ENCODE peak calls at places on chromosomes 12 and 14, in four cellular contexts. P, N, H and M are unnamed samples.

GRCh38 chr12:26271889-26272492 is 76.6 kb downstream of the SSPN start:
- DNase-seq in P (peak), N (no peak), H (no peak), M (no peak)

GRCh38 chr12:15763336-15763735 is 25.9 kb downstream of the EPS8 start:
- DNase-seq in P (no peak), N (no peak), H (no peak), M (no peak)

GRCh38 chr12:19025582-19025981 is 104.0 kb upstream of the PLEKHA5 start:
- DNase-seq in P (no peak), N (no peak), H (no peak), M (no peak)

GRCh38 chr12:46888568-46888967 is 62.8 kb upstream of the SLC38A4 start:
- DNase-seq in P (no peak), N (no peak), H (no peak), M (no peak)

GRCh38 chr12:131413006-131413405 is 297.9 kb upstream of the SFSWAP start:
- DNase-seq in P (no peak), N (no peak), H (no peak), M (no peak)

GRCh38 chr12:25328082-25328712 is 77.5 kb upstream of the KRAS start:
- DNase-seq in P (no peak), N (peak), H (no peak), M (peak)

GRCh38 chr12:16939871-16940306 is 333.9 kb upstream of the LMO3 start:
- DNase-seq in P (peak), N (peak), H (peak), M (peak)

GRCh38 chr14:104186575-104186974 is 48.2 kb downstream of the KIF26A start:
- DNase-seq in P (no peak), N (no peak), H (no peak), M (no peak)

GRCh38 chr14:93059917-93060545 is 55.7 kb downstream of the ITPK1 start:
- DNase-seq in P (no peak), N (no peak), H (no peak), M (no peak)

GRCh38 chr14:47863441-47863840 is 188.0 kb upstream of the MDGA2 start:
- DNase-seq in P (no peak), N (no peak), H (no peak), M (no peak)

GRCh38 chr12:110468212-110469048 is at the start of the genes FAM216A and GPN3:
- DNase-seq in P (peak), N (peak), H (peak), M (peak)

GRCh38 chr14:67623114-67623513 is 3.4 kb downstream of the ARG2 start:
- DNase-seq in P (no peak), N (peak), H (no peak), M (no peak)

GRCh38 chr14:67619446-67620216 is at the start of gene ARG2:
- DNase-seq in P (peak), N (peak), H (peak), M (peak)

GRCh38 chr14:67620217-67620789 is 583 bp downstream of the ARG2 start:
- DNase-seq in P (no peak), N (no peak), H (peak), M (peak)

GRCh38 chr14:67622675-67623074 is 3.0 kb downstream of the ARG2 start:
- DNase-seq in P (no peak), N (peak), H (no peak), M (peak)

DNA sequence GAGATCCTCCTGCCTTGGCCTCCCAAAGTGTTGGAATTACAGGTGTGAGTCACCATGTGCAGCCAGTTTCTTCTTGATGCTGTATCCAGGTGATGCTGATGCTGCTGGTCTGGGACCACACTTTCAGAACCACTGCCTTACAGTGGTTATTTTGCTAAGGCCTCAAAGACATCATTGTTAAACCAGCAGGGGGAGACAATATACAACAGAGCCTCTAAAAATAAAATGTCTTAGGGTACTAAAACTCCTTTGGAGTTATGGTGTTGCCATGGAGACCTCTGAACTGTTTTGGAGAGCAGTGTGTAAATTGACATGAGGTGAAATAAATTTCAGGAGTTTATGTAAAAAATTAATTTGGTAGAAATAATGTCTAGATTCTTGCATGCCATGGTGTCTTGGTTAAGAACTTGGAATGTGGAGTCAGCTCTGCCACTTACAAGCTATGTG is 1.1 kb upstream of the ARG2 start:
- DNase-seq in P (no peak), N (peak), H (no peak), M (peak)
- TF ChIP-seq SUZ12 in P (no peak), N (no peak), H (no peak), M (no peak)

GRCh38 chr12:82608706-82609105 is 78.0 kb upstream of the TMTC2 start:
- DNase-seq in P (no peak), N (no peak), H (no peak), M (no peak)
- TF ChIP-seq SP1 in P (no peak), N (no peak), H (no peak), M (no peak)

DNA sequence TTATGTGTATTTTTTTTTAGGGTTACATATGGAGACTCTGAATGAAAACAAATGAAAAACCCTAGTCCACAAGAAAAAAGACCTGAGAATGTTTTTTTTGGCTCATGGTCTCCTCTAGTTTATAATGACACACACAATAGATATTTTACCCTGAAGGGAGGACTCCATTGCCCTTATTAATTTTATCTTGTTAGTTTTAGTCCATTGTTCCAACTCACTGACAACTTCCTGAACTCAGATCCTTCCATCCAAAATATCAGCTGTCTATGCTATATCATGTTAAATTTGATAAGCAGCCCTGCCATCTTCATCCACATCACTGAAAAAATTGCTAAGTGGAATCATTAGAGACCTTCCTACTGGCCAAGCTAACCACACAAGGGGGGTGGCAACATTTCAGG is 232.1 kb downstream of the MON2 start:
- DNase-seq in P (no peak), N (no peak), H (no peak), M (no peak)
- TF ChIP-seq SUZ12 in P (no peak), N (no peak), H (no peak), M (no peak)

GRCh38 chr14:81386379-81386778 is 13.7 kb downstream of the STON2 start:
- DNase-seq in P (no peak), N (no peak), H (no peak), M (no peak)
- TF ChIP-seq SP1 in P (no peak), N (no peak), H (no peak), M (no peak)

GRCh38 chr12:77167801-77168200 is 102.4 kb upstream of the E2F7 start:
- DNase-seq in P (no peak), N (no peak), H (no peak), M (no peak)
- TF ChIP-seq SUZ12 in P (no peak), N (no peak), H (no peak), M (no peak)

DNA sequence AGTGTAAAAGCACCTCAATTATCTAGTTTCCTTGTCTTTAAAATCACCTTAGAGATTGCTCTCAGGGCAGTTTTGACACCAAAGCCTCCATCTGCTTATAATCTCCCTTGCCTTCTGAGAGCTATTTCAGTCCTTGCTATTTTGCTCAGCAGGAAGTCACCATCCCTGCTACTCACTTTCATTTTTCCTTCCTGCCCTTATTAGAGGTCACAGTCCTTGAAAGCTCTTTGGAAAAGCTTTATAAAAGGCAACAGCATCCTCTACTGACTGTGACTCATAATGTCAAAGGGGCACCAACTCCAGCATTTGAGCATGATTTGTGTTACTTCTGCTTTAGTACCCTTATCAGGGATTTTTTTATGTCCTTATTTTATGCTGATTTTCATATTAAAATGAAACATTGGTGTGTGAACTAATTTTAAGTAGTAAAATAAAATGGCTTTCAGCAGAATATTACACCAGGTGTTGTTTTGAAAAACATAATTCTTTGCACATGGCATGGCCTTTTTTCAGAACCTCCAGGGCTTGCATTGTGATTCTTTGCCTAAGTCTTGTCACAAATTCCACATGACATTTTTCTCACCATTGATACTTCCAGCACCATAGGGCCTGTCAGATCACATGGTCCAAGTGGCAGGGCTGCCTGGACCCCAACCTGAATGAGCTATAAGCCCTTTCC is 213.0 kb downstream of the ADAMTS20 start:
- DNase-seq in P (peak), N (peak), H (no peak), M (peak)
- TF ChIP-seq SP1 in P (no peak), N (no peak), H (no peak), M (no peak)

DNA sequence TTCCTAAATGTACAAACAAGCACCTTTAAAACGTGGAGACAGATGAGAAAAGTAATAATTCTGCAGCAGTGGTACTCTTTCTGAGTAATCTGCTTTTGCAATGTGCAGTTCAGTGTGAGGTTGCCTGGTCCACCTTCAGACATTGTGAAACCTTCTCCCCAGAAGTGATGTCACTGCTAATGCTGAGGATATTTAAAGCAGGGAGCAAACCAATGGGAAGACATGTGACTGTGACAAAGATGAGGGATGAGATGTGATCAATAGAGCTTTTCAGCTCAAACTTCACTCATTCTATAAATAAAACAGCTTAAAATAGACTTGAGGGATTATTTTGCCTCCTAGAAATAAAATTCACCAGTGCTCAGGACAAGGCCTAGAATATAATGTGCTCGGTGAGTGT is 9.2 kb downstream of the SLC7A8 start:
- DNase-seq in P (no peak), N (no peak), H (no peak), M (no peak)
- TF ChIP-seq SUZ12 in P (no peak), N (no peak), H (no peak), M (no peak)

GRCh38 chr12:14479004-14479403 is 88.7 kb downstream of the PLBD1 start:
- DNase-seq in P (no peak), N (no peak), H (no peak), M (no peak)

GRCh38 chr12:14471497-14471896 is 96.2 kb downstream of the PLBD1 start:
- DNase-seq in P (no peak), N (no peak), H (no peak), M (no peak)

GRCh38 chr12:14473707-14474287 is 93.9 kb downstream of the PLBD1 start:
- DNase-seq in P (no peak), N (peak), H (no peak), M (no peak)
- TF ChIP-seq SP1 in P (no peak), N (no peak), H (no peak), M (no peak)

GRCh38 chr12:85191-85666 is 18.7 kb downstream of the IQSEC3 start:
- DNase-seq in P (no peak), N (no peak), H (no peak), M (no peak)
- TF ChIP-seq SUZ12 in P (no peak), N (no peak), H (no peak), M (no peak)

GRCh38 chr14:52402812-52403526 is 88.9 kb downstream of the PTGER2 start:
- DNase-seq in P (peak), N (no peak), H (no peak), M (no peak)
- TF ChIP-seq SP1 in P (no peak), N (no peak), H (no peak), M (no peak)